ENCODE peak calls at places on chromosomes 4 and X, in five cellular contexts. F is foreskin fibroblast, Y is cardiac fibroblast, D is GM23338, M is cardiac muscle cell. S is an unnamed sample.
A peak's percentile ranks its signal among the peaks of the same experiment; 100 is the strongest.

GRCh38 chr4:150237110-150237852 is 159.0 kb downstream of the DCLK2 start:
- DNase-seq in F (peak; percentile 93), D (no peak), M (peak; percentile 85), Y (peak; percentile 87), S (no peak)

GRCh38 chr4:46992338-46992737 is 1.0 kb downstream of the GABRA4 start:
- DNase-seq in F (no peak), Y (no peak), D (peak; percentile 16), M (no peak), S (no peak)

GRCh38 chr4:174211611-174212044 is 71.8 kb downstream of the FBXO8 start:
- DNase-seq in F (no peak), D (no peak), Y (no peak), M (no peak), S (no peak)

GRCh38 chr4:36152712-36153111 is 91.6 kb downstream of the ARAP2 start:
- DNase-seq in M (no peak), D (no peak), F (no peak), Y (no peak), S (no peak)

GRCh38 chrX:136910565-136911040 is 30.1 kb upstream of the RBMX start:
- DNase-seq in M (no peak), D (no peak), Y (peak; percentile 20), F (peak; percentile 64), S (no peak)

GRCh38 chr4:182208651-182209050 is 34.6 kb upstream of the TENM3 start:
- DNase-seq in D (no peak), Y (no peak), F (no peak), M (no peak), S (no peak)

GRCh38 chr4:40367451-40367850 is 32.3 kb downstream of the CHRNA9 start:
- DNase-seq in F (no peak), D (no peak), M (peak; percentile 60), Y (peak; percentile 19), S (no peak)

GRCh38 chr4:3212391-3213100 is 36.4 kb upstream of the MSANTD1 start:
- DNase-seq in D (no peak), M (no peak), Y (no peak), F (no peak), S (no peak)

GRCh38 chrX:112901821-112902732 is 61.4 kb upstream of the AMOT start:
- DNase-seq in M (no peak), F (no peak), D (no peak), Y (no peak), S (no peak)

GRCh38 chr4:65661469-65661868 is 8.8 kb downstream of the EPHA5 start:
- DNase-seq in Y (peak; percentile 16), M (no peak), F (no peak), D (peak; percentile 35), S (no peak)

GRCh38 chr4:107708225-107708624 is 11.8 kb downstream of the PAPSS1 start:
- DNase-seq in D (no peak), Y (no peak), M (no peak), F (no peak), S (no peak)

GRCh38 chrX:55908685-55909212 is 191.2 kb downstream of the RRAGB start:
- DNase-seq in D (peak; percentile 55), Y (peak; percentile 4), M (peak; percentile 5), F (peak; percentile 24), S (no peak)

GRCh38 chr4:172666711-172667368 is 501.8 kb upstream of the GALNT7 start:
- DNase-seq in D (peak; percentile 57), Y (no peak), M (no peak), F (peak; percentile 47), S (no peak)

GRCh38 chr4:140309124-140309870 is 64.1 kb upstream of the SCOC start:
- DNase-seq in M (no peak), Y (no peak), D (peak; percentile 36), F (peak; percentile 42), S (peak; percentile 15)

GRCh38 chrX:37060999-37061398 is 52.8 kb downstream of the FAM47C start:
- DNase-seq in M (peak; percentile 62), Y (peak; percentile 55), D (peak; percentile 52), F (peak; percentile 13), S (no peak)

GRCh38 chr4:28269426-28269825 is 1408.8 kb downstream of the STIM2 start:
- DNase-seq in M (no peak), Y (peak; percentile 19), F (no peak), D (no peak), S (no peak)

GRCh38 chr4:153651961-153652784 is 31.9 kb upstream of the TLR2 start:
- DNase-seq in Y (no peak), D (no peak), F (peak; percentile 60), M (no peak), S (no peak)

GRCh38 chrX:40922307-40922706 is 162.9 kb upstream of the USP9X start:
- DNase-seq in D (peak; percentile 88), M (peak; percentile 80), Y (peak; percentile 78), F (peak; percentile 46), S (peak; percentile 35)

GRCh38 chrX:22116585-22117546 is 84.7 kb downstream of the PHEX start:
- DNase-seq in Y (no peak), F (no peak), D (no peak), M (no peak), S (no peak)

GRCh38 chr4:149158852-149159251 is 656.8 kb downstream of the IQCM start:
- DNase-seq in M (no peak), F (no peak), Y (no peak), D (no peak), S (no peak)

GRCh38 chrX:8743126-8743732 is 11.3 kb upstream of the ANOS1 start:
- DNase-seq in Y (peak; percentile 43), F (peak; percentile 68), D (peak; percentile 69), M (peak; percentile 50), S (no peak)

GRCh38 chrX:8738588-8739189 is 6.8 kb upstream of the ANOS1 start:
- DNase-seq in F (peak; percentile 65), D (peak; percentile 72), M (peak; percentile 62), Y (peak; percentile 59), S (no peak)

GRCh38 chrX:8741981-8742380 is 10.0 kb upstream of the ANOS1 start:
- DNase-seq in F (no peak), M (no peak), Y (no peak), D (no peak), S (no peak)

GRCh38 chrX:8737883-8738282 is 5.9 kb upstream of the ANOS1 start:
- DNase-seq in D (no peak), M (no peak), F (no peak), Y (no peak), S (no peak)
- H3K4me3 ChIP-seq in D (no peak overlapping the region), M (no peak overlapping the region), F (no peak overlapping the region), Y (no peak overlapping the region), S (no peak overlapping the region)

DNA sequence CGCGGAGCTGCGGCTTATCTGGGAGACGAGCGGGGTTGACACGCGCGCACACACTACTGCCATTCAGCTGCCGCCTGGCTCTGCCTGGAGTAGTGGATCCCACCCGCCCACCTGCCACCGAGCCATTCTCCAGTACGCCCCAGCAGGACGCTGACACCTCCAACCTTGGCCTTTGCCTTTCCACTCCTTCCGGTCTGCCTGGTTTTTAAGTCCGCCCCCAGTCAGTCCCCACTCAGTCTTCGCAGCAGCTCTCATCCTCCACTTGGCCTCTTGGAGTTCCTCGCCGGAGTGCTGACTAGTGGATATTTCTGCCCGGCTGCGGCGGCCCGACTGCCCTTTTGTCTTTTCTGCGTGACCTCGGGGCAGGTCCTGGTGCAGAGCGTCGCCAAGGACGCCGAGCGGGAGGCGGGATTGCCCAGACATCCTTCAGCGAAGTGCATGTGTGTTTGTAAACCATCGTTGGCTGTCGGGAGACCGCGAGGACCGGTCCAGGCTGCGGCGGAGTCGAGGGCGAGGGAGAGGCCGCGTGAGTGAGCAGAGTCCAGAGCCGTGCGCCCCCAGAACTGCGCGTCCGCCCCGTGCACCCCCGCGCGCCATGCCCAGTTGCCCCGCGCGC is 1.1 kb downstream of the SLIT2 start:
- DNase-seq in D (peak; percentile 53), Y (peak; percentile 53), F (peak; percentile 79), M (peak; percentile 51), S (no peak)
- H3K4me3 ChIP-seq in D (peak overlapping the region; percentile 66), Y (peak overlapping the region; percentile 59), F (peak overlapping the region; percentile 98), M (peak overlapping the region; percentile 84), S (peak overlapping the region; percentile 84)

GRCh38 chr4:59024257-59024656 is 1914.1 kb upstream of the IGFBP7 start:
- DNase-seq in M (no peak), F (no peak), D (no peak), Y (no peak), S (no peak)
- H3K4me3 ChIP-seq in M (no peak overlapping the region), F (no peak overlapping the region), D (no peak overlapping the region), Y (no peak overlapping the region), S (no peak overlapping the region)

GRCh38 chr4:83241132-83241531 is 43.5 kb downstream of the COQ2 start:
- DNase-seq in F (no peak), M (no peak), D (no peak), Y (no peak), S (no peak)
- H3K4me3 ChIP-seq in F (no peak overlapping the region), M (no peak overlapping the region), D (no peak overlapping the region), Y (no peak overlapping the region), S (no peak overlapping the region)

GRCh38 chr4:170671171-170671570 is 581.4 kb upstream of the AADAT start:
- DNase-seq in D (no peak), M (no peak), Y (no peak), F (no peak), S (no peak)
- H3K4me3 ChIP-seq in D (no peak overlapping the region), M (no peak overlapping the region), Y (no peak overlapping the region), F (no peak overlapping the region), S (no peak overlapping the region)

GRCh38 chr4:1000686-1001260 is 7.6 kb upstream of the SLC26A1 start:
- DNase-seq in M (no peak), F (no peak), D (no peak), Y (no peak), S (no peak)

GRCh38 chr4:999863-1000425 is 6.7 kb upstream of the SLC26A1 start:
- DNase-seq in F (no peak), Y (no peak), M (no peak), D (no peak), S (no peak)

GRCh38 chr4:1002131-1002630 is 9.0 kb upstream of the SLC26A1 start:
- DNase-seq in M (peak; percentile 61), D (peak; percentile 78), F (peak; percentile 39), Y (peak; percentile 58), S (no peak)

GRCh38 chr4:1002631-1003251 is 8.7 kb upstream of the FGFRL1 start:
- DNase-seq in D (peak; percentile 55), F (no peak), Y (no peak), M (no peak), S (no peak)

DNA sequence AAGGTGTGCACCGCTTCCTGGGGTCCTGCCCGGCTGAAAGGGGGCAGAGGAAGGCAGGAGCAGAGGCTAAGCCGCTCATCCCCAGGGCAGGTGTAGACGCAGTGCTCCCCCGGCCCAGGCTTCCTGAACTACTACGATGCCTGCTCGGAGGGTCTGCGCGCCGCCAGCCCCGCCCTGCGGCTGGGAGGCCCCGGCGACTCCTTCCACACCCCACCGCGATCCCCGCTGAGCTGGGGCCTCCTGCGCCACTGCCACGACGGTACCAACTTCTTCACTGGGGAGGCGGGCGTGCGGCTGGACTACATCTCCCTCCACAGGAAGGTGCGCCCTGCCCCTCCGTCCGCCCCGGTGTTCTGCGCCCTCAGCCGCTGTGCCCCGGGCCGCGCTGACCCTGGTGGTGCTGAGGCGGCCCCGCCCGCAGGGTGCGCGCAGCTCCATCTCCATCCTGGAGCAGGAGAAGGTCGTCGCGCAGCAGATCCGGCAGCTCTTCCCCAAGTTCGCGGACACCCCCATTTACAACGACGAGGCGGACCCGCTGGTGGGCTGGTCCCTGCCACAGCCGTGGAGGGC is 8.4 kb upstream of the SLC26A1 start:
- DNase-seq in D (peak; percentile 50), F (no peak), Y (no peak), M (no peak), S (no peak)
- H3K4me3 ChIP-seq in D (peak overlapping the region; percentile 57), F (no peak overlapping the region), Y (no peak overlapping the region), M (no peak overlapping the region), S (no peak overlapping the region)

S was measured in keratinocyte.